ENCODE peak calls at places on chromosomes 1 and 21, in eight cellular contexts. G is tibial nerve, K is K562, V is transverse colon, Z is A549, Y is ovary, I is sigmoid colon, Q is stomach. U is an unnamed sample.

GRCh38 chr1:91684599-91685196 is 184.0 kb downstream of the CDC7 start:
- DNase-seq in I (no peak), Q (no peak), K (no peak), Z (no peak), V (no peak), Y (no peak), G (no peak), U (no peak)

GRCh38 chr1:10539411-10540043 is 64.8 kb downstream of the PEX14 start:
- DNase-seq in Q (no peak), I (no peak), Z (no peak), G (no peak), K (no peak), Y (no peak), V (no peak), U (no peak)

GRCh38 chr1:101382135-101382534 is 145.3 kb downstream of the S1PR1 start:
- DNase-seq in I (no peak), G (no peak), Y (no peak), Z (no peak), V (no peak), Q (no peak), K (no peak), U (no peak)

GRCh38 chr1:218674280-218674773 is 329.2 kb downstream of the TGFB2 start:
- DNase-seq in G (no peak), Z (peak; percentile 93), I (no peak), K (no peak), V (no peak), Y (peak; percentile 18), Q (no peak), U (no peak)

GRCh38 chr1:189804352-189804751 is 673.3 kb downstream of the BRINP3 start:
- DNase-seq in V (no peak), Z (no peak), I (no peak), K (no peak), Q (no peak), Y (no peak), G (no peak), U (no peak)

GRCh38 chr1:230090194-230090711 is 23.2 kb downstream of the GALNT2 start:
- DNase-seq in Y (no peak), G (no peak), K (no peak), V (no peak), Z (peak; percentile 67), I (no peak), Q (no peak), U (no peak)

GRCh38 chr1:48619529-48619928 is 147.5 kb upstream of the SPATA6 start:
- DNase-seq in I (no peak), V (no peak), Y (no peak), Q (peak; percentile 26), Z (peak; percentile 4), G (no peak), K (no peak), U (no peak)

GRCh38 chr1:18118078-18118477 is 10.5 kb downstream of the IGSF21 start:
- DNase-seq in K (no peak), I (no peak), Y (no peak), Z (no peak), V (no peak), Q (no peak), G (no peak), U (no peak)

GRCh38 chr21:32350981-32351380 is 41.8 kb downstream of the URB1 start:
- DNase-seq in Y (no peak), V (no peak), Z (no peak), I (peak; percentile 14), Q (no peak), K (no peak), G (no peak), U (no peak)

GRCh38 chr1:245160288-245160687 is 5.5 kb downstream of the KIF26B start:
- DNase-seq in Q (no peak), Z (no peak), K (no peak), I (peak; percentile 73), G (no peak), V (no peak), Y (no peak), U (no peak)

GRCh38 chr1:230441630-230442029 is 15.5 kb upstream of the PGBD5 start:
- DNase-seq in V (no peak), G (no peak), I (no peak), K (no peak), Q (no peak), Y (no peak), Z (no peak), U (no peak)

GRCh38 chr1:23369335-23370013 is at the start of gene ZNF436:
- DNase-seq in K (peak; percentile 34), G (peak; percentile 69), V (peak; percentile 78), I (peak; percentile 96), Q (peak; percentile 77), Z (peak; percentile 25), Y (peak; percentile 94), U (peak; percentile 91)

GRCh38 chr1:184986250-184986649 is 11.9 kb upstream of the NIBAN1 start:
- DNase-seq in V (no peak), K (no peak), I (no peak), Q (no peak), Z (peak; percentile 43), Y (no peak), G (no peak), U (no peak)

GRCh38 chr21:42514883-42515228 is 1.2 kb downstream of the SLC37A1 start:
- DNase-seq in I (no peak), Q (no peak), G (no peak), V (no peak), K (no peak), Z (no peak), Y (no peak), U (no peak)

GRCh38 chr1:225427249-225428065 is at the start of gene LBR:
- DNase-seq in V (peak; percentile 41), Q (peak; percentile 44), K (no peak), Z (no peak), G (no peak), I (peak; percentile 77), Y (no peak), U (peak; percentile 72)

GRCh38 chr1:18160290-18160942 is 52.8 kb downstream of the IGSF21 start:
- DNase-seq in Y (no peak), G (peak; percentile 20), V (peak; percentile 59), I (peak; percentile 80), Q (no peak), Z (no peak), K (no peak), U (peak; percentile 68)

GRCh38 chr21:27825035-27825434 is 858.1 kb upstream of the ADAMTS5 start:
- DNase-seq in G (no peak), Y (no peak), V (no peak), I (no peak), Q (no peak), Z (no peak), K (no peak), U (no peak)

GRCh38 chr1:156477526-156478249 is 22.9 kb downstream of the MEF2D start:
- DNase-seq in Y (no peak), K (no peak), V (no peak), Z (no peak), I (peak; percentile 57), Q (no peak), G (no peak), U (no peak)

GRCh38 chr1:215484111-215484914 is 82.8 kb upstream of the KCTD3 start:
- DNase-seq in Y (no peak), Z (no peak), K (no peak), Q (no peak), I (no peak), G (no peak), V (no peak), U (no peak)

GRCh38 chr1:201760516-201760915 is 68.4 kb upstream of the IPO9 start:
- DNase-seq in G (no peak), I (no peak), Z (no peak), Q (no peak), Y (no peak), K (no peak), V (no peak), U (no peak)

DNA sequence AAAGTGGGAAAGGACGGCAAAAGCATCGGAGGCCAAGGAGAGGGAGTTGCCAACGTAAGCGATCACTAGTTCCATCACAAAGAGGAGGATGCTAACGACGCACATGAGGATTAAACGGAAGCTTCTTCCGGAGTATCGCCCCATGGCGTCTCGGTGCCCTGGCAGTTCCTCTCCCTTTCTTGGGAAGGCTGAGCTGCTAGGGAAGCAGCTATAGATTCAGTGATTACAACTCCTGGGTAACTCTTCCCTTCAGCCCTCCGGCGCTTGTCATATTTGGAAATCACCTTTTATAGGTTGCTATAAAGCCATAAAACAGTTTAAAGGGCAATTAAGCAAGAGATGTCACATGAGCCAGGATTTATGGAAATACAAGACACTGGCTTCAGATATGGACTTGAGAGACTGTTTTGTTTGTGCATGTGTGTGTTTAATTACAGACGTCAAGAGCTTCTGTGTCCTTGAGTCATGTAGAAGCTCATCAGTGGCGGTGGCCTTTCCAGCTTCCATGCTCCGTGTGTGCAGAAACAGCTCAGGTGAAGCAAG is 30.6 kb upstream of the SLC30A10 start:
- DNase-seq in Q (no peak), G (no peak), V (peak; percentile 42), Z (no peak), K (no peak), Y (no peak), I (no peak), U (no peak)
- TF ChIP-seq EP300 in Q (no peak), G (no peak), V (no peak), Z (no peak), K (no peak), Y (no peak), I (no peak), U (no peak)

GRCh38 chr1:181095763-181096184 is 7.3 kb downstream of the IER5 start:
- DNase-seq in G (no peak), Z (no peak), I (no peak), K (no peak), V (no peak), Y (no peak), Q (no peak), U (no peak)
- H3K27ac ChIP-seq in G (no peak overlapping the region), Z (peak overlapping the region; percentile 38), I (peak overlapping the region; percentile 74), K (no peak overlapping the region), V (peak overlapping the region; percentile 99), Y (no peak overlapping the region), Q (peak overlapping the region; percentile 76), U (peak overlapping the region; percentile 68)

GRCh38 chr1:178341218-178341956 is 155.4 kb downstream of the CLEC20A start:
- DNase-seq in I (no peak), K (no peak), Z (peak; percentile 48), G (no peak), Q (peak; percentile 72), V (peak; percentile 82), Y (no peak), U (peak; percentile 65)
- H3K4me3 ChIP-seq in I (peak overlapping the region; percentile 34), K (no peak overlapping the region), Z (no peak overlapping the region), G (peak overlapping the region; percentile 5), Q (no peak overlapping the region), V (no peak overlapping the region), Y (peak overlapping the region; percentile 8), U (peak overlapping the region; percentile 27)

GRCh38 chr1:9127395-9128160 is 1.3 kb downstream of the GPR157 start:
- DNase-seq in Z (no peak), Y (no peak), V (no peak), I (no peak), G (no peak), K (no peak), Q (no peak), U (no peak)
- TF ChIP-seq EP300 in Z (no peak), Y (no peak), V (no peak), I (no peak), G (no peak), K (no peak), Q (no peak), U (no peak)